ENCODE peak calls at places on chromosomes 13 and 19, in seven cellular contexts. One of them, this sample, is unnamed.

GRCh38 chr19:14248578-14249011 is 42.6 kb upstream of the ADGRL1 start:
- DNase-seq in HepG2: no peak
- DNase-seq in GM12878: no peak
- DNase-seq in GM12891: no peak
- DNase-seq in SK-N-SH: peak; percentile 85
- DNase-seq in H1: peak; percentile 84
- DNase-seq in K562: no peak
- DNase-seq in this sample: no peak

GRCh38 chr19:10863107-10863700 is 8.1 kb upstream of the CARM1 start:
- DNase-seq in HepG2: peak; percentile 56
- DNase-seq in GM12878: no peak
- DNase-seq in GM12891: no peak
- DNase-seq in SK-N-SH: no peak
- DNase-seq in H1: no peak
- DNase-seq in K562: peak; percentile 63
- DNase-seq in this sample: no peak

GRCh38 chr13:70623260-70623659 is 515.0 kb upstream of the KLHL1 start:
- DNase-seq in HepG2: no peak
- DNase-seq in GM12878: no peak
- DNase-seq in GM12891: no peak
- DNase-seq in SK-N-SH: peak; percentile 12
- DNase-seq in H1: no peak
- DNase-seq in K562: peak; percentile 1
- DNase-seq in this sample: no peak

GRCh38 chr19:28239270-28239669 is 973.7 kb downstream of the UQCRFS1 start:
- DNase-seq in HepG2: no peak
- DNase-seq in GM12878: no peak
- DNase-seq in GM12891: no peak
- DNase-seq in SK-N-SH: peak; percentile 12
- DNase-seq in H1: peak; percentile 43
- DNase-seq in K562: peak; percentile 35
- DNase-seq in this sample: no peak

GRCh38 chr13:84641491-84641890 is 759.2 kb upstream of the SLITRK1 start:
- DNase-seq in HepG2: no peak
- DNase-seq in GM12878: no peak
- DNase-seq in GM12891: no peak
- DNase-seq in SK-N-SH: no peak
- DNase-seq in H1: no peak
- DNase-seq in K562: no peak
- DNase-seq in this sample: no peak

GRCh38 chr13:49300716-49301589 is 53.2 kb downstream of the CDADC1 start:
- DNase-seq in HepG2: peak; percentile 77
- DNase-seq in GM12878: peak; percentile 42
- DNase-seq in GM12891: peak; percentile 60
- DNase-seq in SK-N-SH: peak; percentile 76
- DNase-seq in H1: no peak
- DNase-seq in K562: peak; percentile 69
- DNase-seq in this sample: peak; percentile 65

GRCh38 chr13:38350114-38350617 is 515 bp downstream of the UFM1 start:
- DNase-seq in HepG2: peak; percentile 49
- DNase-seq in GM12878: no peak
- DNase-seq in GM12891: no peak
- DNase-seq in SK-N-SH: peak; percentile 41
- DNase-seq in H1: no peak
- DNase-seq in K562: peak; percentile 39
- DNase-seq in this sample: no peak

GRCh38 chr13:31201341-31202024 is 1.7 kb downstream of the B3GLCT start:
- DNase-seq in HepG2: no peak
- DNase-seq in GM12878: no peak
- DNase-seq in GM12891: no peak
- DNase-seq in SK-N-SH: peak; percentile 44
- DNase-seq in H1: no peak
- DNase-seq in K562: no peak
- DNase-seq in this sample: no peak

GRCh38 chr19:752652-753517 is 2.0 kb downstream of the MISP start:
- DNase-seq in HepG2: peak; percentile 92
- DNase-seq in GM12878: no peak
- DNase-seq in GM12891: no peak
- DNase-seq in SK-N-SH: no peak
- DNase-seq in H1: no peak
- DNase-seq in K562: no peak
- DNase-seq in this sample: no peak

GRCh38 chr19:750640-751423 is at the start of gene MISP:
- DNase-seq in HepG2: no peak
- DNase-seq in GM12878: no peak
- DNase-seq in GM12891: no peak
- DNase-seq in SK-N-SH: no peak
- DNase-seq in H1: no peak
- DNase-seq in K562: no peak
- DNase-seq in this sample: no peak

GRCh38 chr19:754530-754929 is 3.6 kb downstream of the MISP start:
- DNase-seq in HepG2: no peak
- DNase-seq in GM12878: no peak
- DNase-seq in GM12891: no peak
- DNase-seq in SK-N-SH: no peak
- DNase-seq in H1: no peak
- DNase-seq in K562: no peak
- DNase-seq in this sample: no peak

GRCh38 chr19:749811-750210 is 1.1 kb upstream of the MISP start:
- DNase-seq in HepG2: no peak
- DNase-seq in GM12878: no peak
- DNase-seq in GM12891: no peak
- DNase-seq in SK-N-SH: no peak
- DNase-seq in H1: no peak
- DNase-seq in K562: no peak
- DNase-seq in this sample: no peak

GRCh38 chr19:751501-752341 is 809 bp downstream of the MISP start:
- DNase-seq in HepG2: peak; percentile 53
- DNase-seq in GM12878: no peak
- DNase-seq in GM12891: no peak
- DNase-seq in SK-N-SH: peak; percentile 59
- DNase-seq in H1: no peak
- DNase-seq in K562: peak; percentile 68
- DNase-seq in this sample: no peak
- TF ChIP-seq POLR2AphosphoS5 in HepG2: no peak
- TF ChIP-seq POLR2AphosphoS5 in GM12878: no peak
- TF ChIP-seq POLR2AphosphoS5 in GM12891: no peak
- TF ChIP-seq POLR2AphosphoS5 in SK-N-SH: no peak
- TF ChIP-seq POLR2AphosphoS5 in H1: no peak
- TF ChIP-seq POLR2AphosphoS5 in K562: no peak
- TF ChIP-seq POLR2AphosphoS5 in this sample: no peak

GRCh38 chr19:38252935-38253691 is 3.1 kb downstream of the PPP1R14A start:
- DNase-seq in HepG2: no peak
- DNase-seq in GM12878: no peak
- DNase-seq in GM12891: no peak
- DNase-seq in SK-N-SH: peak; percentile 62
- DNase-seq in H1: no peak
- DNase-seq in K562: no peak
- DNase-seq in this sample: no peak

GRCh38 chr19:38251564-38252051 is 4.6 kb downstream of the PPP1R14A start:
- DNase-seq in HepG2: no peak
- DNase-seq in GM12878: no peak
- DNase-seq in GM12891: no peak
- DNase-seq in SK-N-SH: no peak
- DNase-seq in H1: no peak
- DNase-seq in K562: no peak
- DNase-seq in this sample: no peak

GRCh38 chr19:38252385-38252784 is 3.8 kb downstream of the PPP1R14A start:
- DNase-seq in HepG2: no peak
- DNase-seq in GM12878: no peak
- DNase-seq in GM12891: no peak
- DNase-seq in SK-N-SH: no peak
- DNase-seq in H1: no peak
- DNase-seq in K562: no peak
- DNase-seq in this sample: no peak

GRCh38 chr19:38250428-38250820 is 5.8 kb downstream of the PPP1R14A start:
- DNase-seq in HepG2: no peak
- DNase-seq in GM12878: no peak
- DNase-seq in GM12891: no peak
- DNase-seq in SK-N-SH: no peak
- DNase-seq in H1: no peak
- DNase-seq in K562: no peak
- DNase-seq in this sample: no peak

GRCh38 chr19:38250821-38251563 is 5.2 kb downstream of the PPP1R14A start:
- DNase-seq in HepG2: peak; percentile 82
- DNase-seq in GM12878: no peak
- DNase-seq in GM12891: no peak
- DNase-seq in SK-N-SH: no peak
- DNase-seq in H1: no peak
- DNase-seq in K562: no peak
- DNase-seq in this sample: no peak
- TF ChIP-seq TAF1 in HepG2: no peak
- TF ChIP-seq TAF1 in GM12878: no peak
- TF ChIP-seq TAF1 in GM12891: no peak
- TF ChIP-seq TAF1 in SK-N-SH: no peak
- TF ChIP-seq TAF1 in H1: no peak
- TF ChIP-seq TAF1 in K562: no peak
- TF ChIP-seq TAF1 in this sample: no peak

DNA sequence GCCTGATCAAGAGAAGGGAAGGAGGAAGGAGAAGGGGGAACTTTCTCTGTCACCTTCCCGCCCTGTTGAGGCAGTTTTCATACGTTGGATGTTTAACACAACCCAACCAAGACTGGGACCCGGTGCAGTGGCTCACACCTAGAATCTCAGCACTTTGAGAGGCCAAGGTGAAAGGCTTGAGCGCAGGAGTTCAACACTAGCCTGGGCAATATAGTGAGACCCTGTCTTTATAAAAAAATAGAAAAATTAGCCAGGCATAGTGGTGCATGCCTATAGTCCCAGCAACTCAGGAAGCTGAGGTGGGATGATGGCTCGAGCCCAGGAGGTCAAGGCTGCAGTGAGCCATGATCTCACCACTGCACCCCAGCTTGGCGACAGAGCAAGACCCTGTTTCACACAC is 59.4 kb upstream of the PEG3 start:
- DNase-seq in HepG2: no peak
- DNase-seq in GM12878: no peak
- DNase-seq in GM12891: no peak
- DNase-seq in SK-N-SH: no peak
- DNase-seq in H1: no peak
- DNase-seq in K562: no peak
- DNase-seq in this sample: no peak
- TF ChIP-seq POLR2AphosphoS5 in HepG2: no peak
- TF ChIP-seq POLR2AphosphoS5 in GM12878: no peak
- TF ChIP-seq POLR2AphosphoS5 in GM12891: no peak
- TF ChIP-seq POLR2AphosphoS5 in SK-N-SH: no peak
- TF ChIP-seq POLR2AphosphoS5 in H1: no peak
- TF ChIP-seq POLR2AphosphoS5 in K562: no peak
- TF ChIP-seq POLR2AphosphoS5 in this sample: no peak

GRCh38 chr19:46860125-46860845 is 512 bp upstream of the ARHGAP35 start:
- DNase-seq in HepG2: peak; percentile 96
- DNase-seq in GM12878: peak; percentile 92
- DNase-seq in GM12891: peak; percentile 81
- DNase-seq in SK-N-SH: peak; percentile 90
- DNase-seq in H1: peak; percentile 95
- DNase-seq in K562: peak; percentile 97
- DNase-seq in this sample: peak; percentile 89

GRCh38 chr19:46862504-46862835 is 1.7 kb downstream of the ARHGAP35 start:
- DNase-seq in HepG2: no peak
- DNase-seq in GM12878: no peak
- DNase-seq in GM12891: no peak
- DNase-seq in SK-N-SH: no peak
- DNase-seq in H1: no peak
- DNase-seq in K562: peak; percentile 42
- DNase-seq in this sample: no peak

GRCh38 chr19:46860846-46861690 is at the start of gene ARHGAP35:
- DNase-seq in HepG2: no peak
- DNase-seq in GM12878: no peak
- DNase-seq in GM12891: peak; percentile 84
- DNase-seq in SK-N-SH: peak; percentile 92
- DNase-seq in H1: no peak
- DNase-seq in K562: peak; percentile 92
- DNase-seq in this sample: peak; percentile 85

GRCh38 chr19:46861691-46862503 is 1.1 kb downstream of the ARHGAP35 start:
- DNase-seq in HepG2: no peak
- DNase-seq in GM12878: no peak
- DNase-seq in GM12891: no peak
- DNase-seq in SK-N-SH: no peak
- DNase-seq in H1: no peak
- DNase-seq in K562: no peak
- DNase-seq in this sample: no peak

DNA sequence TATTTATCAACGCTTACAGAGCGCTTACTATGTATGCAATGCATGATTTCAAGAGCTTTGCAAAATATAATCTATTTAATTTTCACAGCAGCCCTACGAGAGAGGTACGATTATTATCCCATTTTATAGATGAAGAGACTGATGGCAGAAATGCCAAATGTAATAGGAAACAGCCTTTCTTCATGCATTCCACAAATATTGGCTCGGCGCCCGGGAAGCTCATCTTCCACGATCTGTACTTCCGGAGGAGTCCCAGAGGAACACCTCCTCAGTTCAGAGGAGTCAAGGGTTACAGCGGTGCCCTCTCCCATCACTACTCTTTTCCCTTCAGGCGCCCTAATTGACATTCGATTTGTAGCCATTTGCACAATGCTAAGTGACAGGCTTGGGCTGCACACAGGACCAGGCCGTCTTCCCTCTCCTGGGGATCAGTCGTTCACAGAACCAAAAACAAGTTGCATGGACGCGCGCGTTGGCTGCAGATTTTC is 1.1 kb upstream of the ARHGAP35 start:
- DNase-seq in HepG2: peak; percentile 87
- DNase-seq in GM12878: no peak
- DNase-seq in GM12891: no peak
- DNase-seq in SK-N-SH: peak; percentile 58
- DNase-seq in H1: no peak
- DNase-seq in K562: peak; percentile 65
- DNase-seq in this sample: no peak
- TF ChIP-seq TAF1 in HepG2: no peak
- TF ChIP-seq TAF1 in GM12878: no peak
- TF ChIP-seq TAF1 in GM12891: no peak
- TF ChIP-seq TAF1 in SK-N-SH: no peak
- TF ChIP-seq TAF1 in H1: no peak
- TF ChIP-seq TAF1 in K562: no peak
- TF ChIP-seq TAF1 in this sample: no peak

DNA sequence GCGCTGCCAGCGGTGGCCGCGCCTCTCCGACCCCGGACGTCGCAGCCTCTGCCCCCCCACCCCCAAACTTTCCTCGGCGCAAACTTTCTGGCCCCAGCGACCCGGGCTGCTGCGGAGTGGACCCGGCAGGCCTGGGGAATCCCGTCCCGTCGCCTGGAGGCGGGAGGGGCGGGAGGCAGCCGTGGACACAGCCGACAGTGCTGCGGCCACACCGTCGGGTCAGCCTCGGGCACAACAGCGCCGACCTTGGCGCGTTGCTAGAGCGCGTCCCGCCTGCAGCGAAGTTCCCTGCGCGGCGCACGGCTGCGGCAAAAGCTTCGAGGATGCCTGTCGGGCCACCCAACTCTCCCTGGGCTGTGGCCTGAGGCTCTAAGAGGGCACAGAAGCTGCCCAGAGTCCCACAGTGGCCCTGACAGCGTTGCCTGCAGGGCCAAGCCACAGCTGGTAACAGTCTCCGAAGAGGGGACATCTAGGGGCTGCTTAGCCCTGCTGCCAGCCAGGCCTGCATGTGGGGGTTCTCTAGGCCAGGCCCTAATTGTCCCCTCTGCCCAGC is 1.3 kb downstream of the NFIX start:
- DNase-seq in HepG2: peak; percentile 38
- DNase-seq in GM12878: no peak
- DNase-seq in GM12891: no peak
- DNase-seq in SK-N-SH: peak; percentile 52
- DNase-seq in H1: no peak
- DNase-seq in K562: peak; percentile 72
- DNase-seq in this sample: no peak
- TF ChIP-seq POLR2AphosphoS5 in HepG2: no peak
- TF ChIP-seq POLR2AphosphoS5 in GM12878: no peak
- TF ChIP-seq POLR2AphosphoS5 in GM12891: no peak
- TF ChIP-seq POLR2AphosphoS5 in SK-N-SH: no peak
- TF ChIP-seq POLR2AphosphoS5 in H1: no peak
- TF ChIP-seq POLR2AphosphoS5 in K562: no peak
- TF ChIP-seq POLR2AphosphoS5 in this sample: no peak

GRCh38 chr13:45120967-45121366 is 657 bp downstream of the GTF2F2 start:
- DNase-seq in HepG2: no peak
- DNase-seq in GM12878: no peak
- DNase-seq in GM12891: no peak
- DNase-seq in SK-N-SH: no peak
- DNase-seq in H1: no peak
- DNase-seq in K562: no peak
- DNase-seq in this sample: no peak
- TF ChIP-seq TAF1 in HepG2: no peak
- TF ChIP-seq TAF1 in GM12878: no peak
- TF ChIP-seq TAF1 in GM12891: no peak
- TF ChIP-seq TAF1 in SK-N-SH: no peak
- TF ChIP-seq TAF1 in H1: no peak
- TF ChIP-seq TAF1 in K562: no peak
- TF ChIP-seq TAF1 in this sample: no peak